ENCODE peak calls at places on chromosomes 4 and X, in nine cellular contexts. G is GM06990, J is tibial artery, F is lower lobe of right lung, N is upper lobe of left lung, W is cardiac fibroblast, S is colonic mucosa, X is lower leg skin, O is AG04449. L is an unnamed sample.

GRCh38 chr4:152663203-152664066 is 16.4 kb downstream of the TMEM154 start:
- DNase-seq in G (peak), J (no peak), F (no peak), N (no peak), W (peak), S (no peak), X (no peak), O (no peak), L (peak)

GRCh38 chr4:168710353-168710946 is 213.6 kb downstream of the PALLD start:
- DNase-seq in G (no peak), J (peak), F (no peak), N (no peak), W (peak), S (peak), X (no peak), O (no peak), L (peak)

GRCh38 chrX:49812177-49812576 is 16.9 kb upstream of the PAGE4 start:
- DNase-seq in G (no peak), J (no peak), F (no peak), N (no peak), W (no peak), S (no peak), X (no peak), O (no peak), L (no peak)

GRCh38 chrX:142804085-142804484 is 221.6 kb upstream of the SPANXN4 start:
- DNase-seq in G (no peak), J (no peak), F (no peak), N (no peak), W (peak), S (peak), X (no peak), O (no peak), L (no peak)

GRCh38 chr4:26015133-26015651 is 101.2 kb downstream of the SMIM20 start:
- DNase-seq in G (no peak), J (peak), F (no peak), N (peak), W (peak), S (no peak), X (no peak), O (peak), L (peak)

GRCh38 chrX:115650916-115651315 is 89.9 kb downstream of the PLS3 start:
- DNase-seq in G (no peak), J (no peak), F (no peak), N (no peak), W (peak), S (peak), X (no peak), O (no peak), L (peak)

GRCh38 chr4:169810325-169811323 is 52.9 kb upstream of the HPF1 start:
- DNase-seq in G (no peak), J (no peak), F (no peak), N (no peak), W (peak), S (peak), X (peak), O (peak), L (peak)

GRCh38 chr4:8745036-8745827 is 126.4 kb downstream of the HMX1 start:
- DNase-seq in G (no peak), J (no peak), F (peak), N (peak), W (no peak), S (no peak), X (no peak), O (no peak), L (no peak)

GRCh38 chr4:47213106-47213505 is 181.7 kb downstream of the GABRB1 start:
- DNase-seq in G (no peak), J (no peak), F (no peak), N (no peak), W (peak), S (no peak), X (no peak), O (no peak), L (peak)

GRCh38 chrX:101452051-101452450 is 33.2 kb upstream of the ARMCX4 start:
- DNase-seq in G (no peak), J (no peak), F (no peak), N (no peak), W (no peak), S (no peak), X (no peak), O (no peak), L (no peak)

GRCh38 chr4:169557061-169557636 is 55.2 kb downstream of the NEK1 start:
- DNase-seq in G (no peak), J (no peak), F (no peak), N (no peak), W (no peak), S (no peak), X (no peak), O (no peak), L (no peak)

GRCh38 chrX:150873616-150874015 is 24.9 kb downstream of the CD99L2 start:
- DNase-seq in G (no peak), J (peak), F (no peak), N (no peak), W (peak), S (no peak), X (peak), O (no peak), L (peak)

GRCh38 chr4:168656055-168656660 is 159.3 kb downstream of the PALLD start:
- DNase-seq in G (no peak), J (no peak), F (no peak), N (no peak), W (peak), S (no peak), X (no peak), O (peak), L (peak)

GRCh38 chr4:786861-787300 is 39.0 kb downstream of the CPLX1 start:
- DNase-seq in G (no peak), J (no peak), F (peak), N (peak), W (no peak), S (peak), X (no peak), O (no peak), L (no peak)

GRCh38 chrX:1178580-1179057 is 33.8 kb downstream of the CRLF2 start:
- DNase-seq in G (no peak), J (no peak), F (no peak), N (no peak), W (peak), S (no peak), X (no peak), O (no peak), L (peak)

GRCh38 chr4:185096032-185096653 is 46.9 kb upstream of the SLC25A4 start:
- DNase-seq in G (no peak), J (no peak), F (no peak), N (no peak), W (peak), S (peak), X (no peak), O (no peak), L (peak)

GRCh38 chr4:110287130-110287529 is 88.7 kb upstream of the ELOVL6 start:
- DNase-seq in G (peak), J (no peak), F (no peak), N (no peak), W (peak), S (no peak), X (no peak), O (peak), L (peak)

GRCh38 chr4:101621120-101621519 is 169.4 kb upstream of the BANK1 start:
- DNase-seq in G (no peak), J (no peak), F (no peak), N (no peak), W (peak), S (no peak), X (no peak), O (no peak), L (peak)

GRCh38 chr4:56197387-56197786 is 189.9 kb downstream of the AASDH start:
- DNase-seq in G (no peak), J (no peak), F (no peak), N (no peak), W (peak), S (peak), X (no peak), O (no peak), L (no peak)

GRCh38 chrX:120334603-120335002 is 23.3 kb upstream of the TMEM255A start:
- DNase-seq in G (no peak), J (no peak), F (no peak), N (no peak), W (no peak), S (no peak), X (no peak), O (no peak), L (no peak)

GRCh38 chr4:129043523-129043922 is 49.8 kb downstream of the SCLT1 start:
- DNase-seq in G (no peak), J (no peak), F (no peak), N (no peak), W (peak), S (no peak), X (no peak), O (peak), L (peak)

GRCh38 chr4:76930721-76931481 is 18.7 kb upstream of the SEPTIN11 start:
- DNase-seq in G (no peak), J (no peak), F (no peak), N (no peak), W (no peak), S (no peak), X (no peak), O (no peak), L (no peak)

GRCh38 chr4:177480796-177481195 is 38.6 kb upstream of the AGA start:
- DNase-seq in G (no peak), J (no peak), F (no peak), N (no peak), W (peak), S (no peak), X (no peak), O (peak), L (peak)

GRCh38 chrX:47297874-47298273 is 65.1 kb downstream of the USP11 start:
- DNase-seq in G (no peak), J (no peak), F (peak), N (no peak), W (peak), S (no peak), X (no peak), O (no peak), L (no peak)

GRCh38 chrX:47566841-47567240 is 5.8 kb downstream of the ARAF start:
- DNase-seq in G (no peak), J (no peak), F (no peak), N (no peak), W (no peak), S (no peak), X (no peak), O (no peak), L (no peak)

GRCh38 chrX:100635989-100636320 is 651 bp downstream of the TSPAN6 start:
- DNase-seq in G (no peak), J (no peak), F (no peak), N (no peak), W (no peak), S (no peak), X (no peak), O (no peak), L (no peak)

GRCh38 chr4:185559913-185560281 is 24.6 kb upstream of the PDLIM3 start:
- DNase-seq in G (no peak), J (no peak), F (no peak), N (no peak), W (peak), S (peak), X (no peak), O (no peak), L (peak)

GRCh38 chrX:131985526-131986049 is 37.5 kb upstream of the STK26 start:
- DNase-seq in G (no peak), J (no peak), F (no peak), N (no peak), W (no peak), S (no peak), X (no peak), O (no peak), L (no peak)

GRCh38 chrX:46621572-46621971 is 48.0 kb downstream of the CHST7 start:
- DNase-seq in G (no peak), J (no peak), F (no peak), N (no peak), W (no peak), S (no peak), X (no peak), O (no peak), L (no peak)

GRCh38 chr4:73139245-73139644 is 69.7 kb upstream of the COX18 start:
- DNase-seq in G (no peak), J (no peak), F (no peak), N (no peak), W (peak), S (no peak), X (no peak), O (no peak), L (peak)

GRCh38 chr4:174107749-174108354 is 175.6 kb downstream of the FBXO8 start:
- DNase-seq in G (no peak), J (no peak), F (no peak), N (no peak), W (peak), S (no peak), X (no peak), O (no peak), L (no peak)

GRCh38 chr4:17173300-17173699 is 274.9 kb upstream of the LDB2 start:
- DNase-seq in G (no peak), J (no peak), F (no peak), N (no peak), W (no peak), S (no peak), X (no peak), O (no peak), L (no peak)

GRCh38 chrX:104351173-104351769 is 96.5 kb upstream of the ESX1 start:
- DNase-seq in G (no peak), J (no peak), F (no peak), N (no peak), W (peak), S (no peak), X (no peak), O (peak), L (peak)

GRCh38 chr4:139301821-139302611 is at the start of gene NDUFC1:
- DNase-seq in G (peak), J (peak), F (peak), N (peak), W (peak), S (peak), X (peak), O (no peak), L (peak)
- TF ChIP-seq CTCF in G (peak), J (peak), F (peak), N (no peak), W (peak), S (no peak), X (no peak), O (peak), L (peak)

DNA sequence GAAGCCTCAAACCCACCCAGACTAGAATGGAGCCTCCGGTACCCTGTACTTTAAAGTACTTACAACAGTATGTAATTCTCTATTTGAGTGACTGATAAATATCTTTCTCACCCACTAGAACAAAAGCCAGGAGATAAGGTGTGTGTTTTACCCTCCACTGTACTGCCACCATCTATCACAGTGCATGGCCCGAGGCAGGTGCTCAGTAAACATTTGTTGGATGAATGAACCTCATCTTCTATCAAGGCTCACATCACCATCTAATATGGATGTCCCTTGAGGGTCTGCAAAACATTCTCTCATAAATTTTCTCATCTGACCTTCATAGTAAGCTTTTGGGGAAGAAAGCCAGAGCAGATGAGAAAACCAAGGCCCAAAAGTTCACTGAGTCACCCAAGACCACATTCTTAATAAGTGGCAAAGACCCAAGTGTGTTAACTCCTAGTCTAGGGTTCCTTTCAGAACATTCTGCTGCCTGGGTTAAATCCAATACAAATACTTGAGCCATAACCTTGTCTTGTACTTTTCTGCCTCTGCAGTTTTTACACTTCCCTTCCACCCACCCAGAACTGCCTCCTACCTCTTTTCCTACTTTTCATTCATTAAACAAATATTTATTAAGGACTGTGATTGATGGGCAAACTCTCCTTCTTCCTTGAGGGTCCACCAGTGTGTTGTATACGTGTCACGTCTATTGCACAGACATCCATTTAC is 35.8 kb downstream of the APBB2 start:
- DNase-seq in G (no peak), J (no peak), F (no peak), N (no peak), W (peak), S (no peak), X (no peak), O (peak), L (peak)
- H3K4me3 ChIP-seq in G (no peak), J (no peak), F (no peak), N (no peak), W (peak), S (no peak), X (no peak), O (no peak), L (no peak)

DNA sequence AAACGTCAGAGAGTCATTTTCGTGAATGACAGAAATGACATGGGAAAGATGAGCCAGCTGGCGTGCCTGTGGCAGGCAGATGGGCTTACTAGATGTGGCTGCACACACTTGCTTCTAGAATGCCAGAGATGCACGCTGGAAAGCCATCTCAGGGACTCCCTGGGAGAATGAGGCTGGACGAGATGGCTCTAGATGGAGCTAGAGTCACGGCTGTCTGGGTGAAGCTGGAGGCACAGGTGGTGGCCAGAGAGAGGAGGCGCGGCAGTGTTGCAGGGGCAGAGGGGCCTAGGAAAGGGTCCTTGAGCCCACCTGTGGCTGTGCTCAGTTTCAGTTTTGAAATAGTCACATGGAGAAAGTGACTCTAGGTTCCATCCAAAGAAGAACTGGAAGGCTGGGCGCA is 26.0 kb downstream of the TKTL1 start:
- DNase-seq in G (no peak), J (no peak), F (no peak), N (no peak), W (no peak), S (no peak), X (no peak), O (no peak), L (peak)
- TF ChIP-seq CTCF in G (peak), J (no peak), F (no peak), N (no peak), W (no peak), S (no peak), X (no peak), O (no peak), L (peak)

DNA sequence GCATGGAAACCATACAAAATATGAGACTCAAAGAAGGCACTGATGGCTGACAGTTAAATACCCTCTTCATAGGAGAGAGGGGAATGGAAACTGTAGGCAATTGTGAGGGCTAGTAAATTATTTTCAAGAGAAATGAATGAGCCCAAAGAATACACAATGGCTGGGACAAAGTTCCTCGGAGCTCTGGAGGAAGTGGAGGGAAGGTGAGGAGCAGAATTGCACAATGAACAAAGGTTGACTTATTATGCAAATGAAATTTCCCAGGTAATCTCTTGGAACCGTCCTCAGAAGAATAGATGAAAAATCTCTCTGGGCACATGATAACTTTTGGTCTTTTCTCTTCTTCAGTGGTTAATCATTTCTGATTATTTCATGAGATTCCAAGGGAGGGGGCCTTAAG is 202.6 kb upstream of the VCX start:
- DNase-seq in G (no peak), J (no peak), F (no peak), N (no peak), W (no peak), S (no peak), X (no peak), O (no peak), L (no peak)
- H3K4me3 ChIP-seq in G (no peak), J (no peak), F (no peak), N (no peak), W (no peak), S (no peak), X (no peak), O (no peak), L (no peak)

GRCh38 chr4:4327652-4328121 is 37.6 kb downstream of the ZBTB49 start:
- DNase-seq in G (no peak), J (no peak), F (peak), N (peak), W (peak), S (no peak), X (no peak), O (no peak), L (peak)
- TF ChIP-seq CTCF in G (peak), J (no peak), F (peak), N (no peak), W (peak), S (no peak), X (no peak), O (peak), L (peak)

GRCh38 chr4:72119946-72120345 is 88.1 kb downstream of the NPFFR2 start:
- DNase-seq in G (no peak), J (no peak), F (no peak), N (no peak), W (no peak), S (no peak), X (no peak), O (no peak), L (no peak)
- H3K4me3 ChIP-seq in G (no peak), J (no peak), F (no peak), N (no peak), W (no peak), S (no peak), X (no peak), O (no peak), L (no peak)

DNA sequence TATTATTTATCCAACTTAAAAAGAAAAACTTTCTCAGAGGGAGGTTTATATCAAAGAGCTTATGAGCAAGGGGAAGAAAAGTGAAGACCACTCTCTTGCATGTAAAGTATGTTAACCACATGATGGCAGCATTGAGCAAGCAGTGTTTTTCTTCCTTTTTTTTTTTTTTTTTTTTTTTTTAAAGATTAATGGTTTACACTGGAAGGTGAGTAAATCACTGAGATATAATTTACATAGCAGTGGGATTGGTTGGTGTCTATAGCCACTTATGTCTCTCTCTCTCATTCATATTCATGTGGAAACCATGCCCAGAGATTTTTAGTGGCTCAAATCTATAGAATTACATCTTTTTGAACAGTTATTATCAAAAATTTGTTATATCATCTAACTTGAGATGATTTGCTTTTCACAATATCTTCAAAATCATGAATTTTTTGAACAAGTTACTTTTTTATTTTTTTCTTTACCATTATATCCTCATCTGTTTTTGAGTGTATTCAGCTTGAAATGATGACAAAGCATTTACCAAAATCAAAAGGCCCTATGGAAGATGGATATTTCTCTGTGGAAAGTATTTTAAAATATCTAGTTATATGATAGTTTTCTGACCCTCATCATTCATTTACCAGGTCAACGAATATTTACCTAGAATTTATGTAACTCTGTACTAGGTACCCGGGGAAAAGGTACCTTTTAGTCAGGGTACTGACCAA is 31.6 kb downstream of the MTHFD2L start:
- DNase-seq in G (peak), J (no peak), F (no peak), N (no peak), W (peak), S (no peak), X (no peak), O (no peak), L (peak)
- TF ChIP-seq CTCF in G (peak), J (peak), F (peak), N (no peak), W (peak), S (peak), X (no peak), O (peak), L (peak)